ENCODE peak calls at places on chromosomes 16 and 17, in nine cellular contexts. One of them, this sample, is unnamed.

GRCh38 chr17:62966426-62967110 is 533 bp downstream of the TANC2 start:
- DNase-seq in tibial artery: peak
- DNase-seq in heart left ventricle: no peak
- DNase-seq in B cell: no peak
- DNase-seq in MM.1S: no peak
- DNase-seq in AG09319: no peak
- DNase-seq in MCF 10A: peak
- DNase-seq in HFF-Myc: no peak
- DNase-seq in psoas muscle: peak
- DNase-seq in this sample: peak

GRCh38 chr16:57186630-57187507 is 740 bp downstream of the RSPRY1 start:
- DNase-seq in B cell: peak
- DNase-seq in heart left ventricle: no peak
- DNase-seq in psoas muscle: no peak
- DNase-seq in HFF-Myc: no peak
- DNase-seq in AG09319: no peak
- DNase-seq in MCF 10A: peak
- DNase-seq in tibial artery: peak
- DNase-seq in MM.1S: peak
- DNase-seq in this sample: no peak

GRCh38 chr16:58582971-58583765 is 46.5 kb downstream of the CNOT1 start:
- DNase-seq in MCF 10A: no peak
- DNase-seq in psoas muscle: no peak
- DNase-seq in MM.1S: no peak
- DNase-seq in B cell: no peak
- DNase-seq in heart left ventricle: no peak
- DNase-seq in HFF-Myc: no peak
- DNase-seq in AG09319: no peak
- DNase-seq in tibial artery: no peak
- DNase-seq in this sample: no peak

GRCh38 chr17:50060951-50061712 is 5.2 kb downstream of the ITGA3 start:
- DNase-seq in psoas muscle: peak
- DNase-seq in AG09319: no peak
- DNase-seq in MM.1S: no peak
- DNase-seq in B cell: no peak
- DNase-seq in tibial artery: peak
- DNase-seq in HFF-Myc: no peak
- DNase-seq in MCF 10A: peak
- DNase-seq in heart left ventricle: peak
- DNase-seq in this sample: no peak

GRCh38 chr17:50464121-50464520 is 4.6 kb downstream of the CHAD start:
- DNase-seq in MCF 10A: no peak
- DNase-seq in tibial artery: no peak
- DNase-seq in heart left ventricle: no peak
- DNase-seq in MM.1S: no peak
- DNase-seq in AG09319: no peak
- DNase-seq in B cell: no peak
- DNase-seq in psoas muscle: no peak
- DNase-seq in HFF-Myc: no peak
- DNase-seq in this sample: no peak

GRCh38 chr16:80899804-80900592 is 95.6 kb upstream of the CDYL2 start:
- DNase-seq in MCF 10A: peak
- DNase-seq in heart left ventricle: peak
- DNase-seq in tibial artery: peak
- DNase-seq in AG09319: peak
- DNase-seq in B cell: no peak
- DNase-seq in psoas muscle: peak
- DNase-seq in HFF-Myc: peak
- DNase-seq in MM.1S: no peak
- DNase-seq in this sample: no peak

GRCh38 chr17:81342700-81343070 is 47.6 kb upstream of the SLC38A10 start:
- DNase-seq in MCF 10A: no peak
- DNase-seq in AG09319: no peak
- DNase-seq in heart left ventricle: no peak
- DNase-seq in MM.1S: no peak
- DNase-seq in psoas muscle: no peak
- DNase-seq in B cell: no peak
- DNase-seq in tibial artery: no peak
- DNase-seq in HFF-Myc: no peak
- DNase-seq in this sample: no peak

GRCh38 chr17:36597229-36597628 is 4.2 kb upstream of the MRM1 start:
- DNase-seq in heart left ventricle: no peak
- DNase-seq in tibial artery: no peak
- DNase-seq in MM.1S: no peak
- DNase-seq in HFF-Myc: no peak
- DNase-seq in AG09319: no peak
- DNase-seq in B cell: no peak
- DNase-seq in psoas muscle: no peak
- DNase-seq in MCF 10A: no peak
- DNase-seq in this sample: no peak

GRCh38 chr17:46851029-46851741 is at the start of gene WNT9B:
- DNase-seq in psoas muscle: no peak
- DNase-seq in MCF 10A: no peak
- DNase-seq in heart left ventricle: no peak
- DNase-seq in AG09319: no peak
- DNase-seq in B cell: no peak
- DNase-seq in MM.1S: no peak
- DNase-seq in HFF-Myc: no peak
- DNase-seq in tibial artery: no peak
- DNase-seq in this sample: no peak

GRCh38 chr17:47276868-47277267 is 23.2 kb downstream of the ITGB3 start:
- DNase-seq in psoas muscle: peak
- DNase-seq in MM.1S: no peak
- DNase-seq in tibial artery: peak
- DNase-seq in B cell: no peak
- DNase-seq in AG09319: peak
- DNase-seq in MCF 10A: peak
- DNase-seq in HFF-Myc: peak
- DNase-seq in heart left ventricle: peak
- DNase-seq in this sample: no peak

DNA sequence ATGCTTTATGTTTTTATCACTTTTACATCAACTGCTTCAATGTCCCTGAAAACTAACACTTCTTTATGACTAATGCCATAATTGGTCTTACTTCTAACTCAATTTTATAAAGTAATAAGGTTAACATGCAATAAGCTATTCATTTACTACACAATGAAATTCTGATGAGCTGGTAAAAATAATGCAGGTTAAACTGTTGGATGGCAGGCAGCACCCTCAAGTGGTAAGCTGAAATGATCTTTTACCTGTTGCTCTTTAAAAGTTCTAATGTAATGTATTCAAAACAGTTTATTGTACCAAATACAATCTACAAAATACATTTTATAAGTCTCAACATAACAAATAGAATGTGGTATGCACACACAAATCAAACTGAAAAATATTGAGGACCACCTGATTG is 1280.3 kb downstream of the CDH8 start:
- DNase-seq in tibial artery: no peak
- DNase-seq in psoas muscle: no peak
- DNase-seq in MM.1S: peak
- DNase-seq in HFF-Myc: no peak
- DNase-seq in B cell: no peak
- DNase-seq in heart left ventricle: no peak
- DNase-seq in AG09319: no peak
- DNase-seq in MCF 10A: no peak
- DNase-seq in this sample: no peak
- TF ChIP-seq CTCF in tibial artery: no peak
- TF ChIP-seq CTCF in psoas muscle: no peak
- TF ChIP-seq CTCF in MM.1S: peak
- TF ChIP-seq CTCF in HFF-Myc: no peak
- TF ChIP-seq CTCF in B cell: no peak
- TF ChIP-seq CTCF in heart left ventricle: peak
- TF ChIP-seq CTCF in AG09319: no peak
- TF ChIP-seq CTCF in MCF 10A: peak
- TF ChIP-seq CTCF in this sample: no peak

GRCh38 chr16:27476240-27476639 is 73.5 kb downstream of the GTF3C1 start:
- DNase-seq in heart left ventricle: no peak
- DNase-seq in AG09319: no peak
- DNase-seq in B cell: no peak
- DNase-seq in MCF 10A: no peak
- DNase-seq in tibial artery: no peak
- DNase-seq in MM.1S: no peak
- DNase-seq in HFF-Myc: no peak
- DNase-seq in psoas muscle: no peak
- DNase-seq in this sample: no peak
- TF ChIP-seq CTCF in heart left ventricle: no peak
- TF ChIP-seq CTCF in AG09319: no peak
- TF ChIP-seq CTCF in B cell: no peak
- TF ChIP-seq CTCF in MCF 10A: no peak
- TF ChIP-seq CTCF in tibial artery: no peak
- TF ChIP-seq CTCF in MM.1S: no peak
- TF ChIP-seq CTCF in HFF-Myc: no peak
- TF ChIP-seq CTCF in psoas muscle: no peak
- TF ChIP-seq CTCF in this sample: no peak

DNA sequence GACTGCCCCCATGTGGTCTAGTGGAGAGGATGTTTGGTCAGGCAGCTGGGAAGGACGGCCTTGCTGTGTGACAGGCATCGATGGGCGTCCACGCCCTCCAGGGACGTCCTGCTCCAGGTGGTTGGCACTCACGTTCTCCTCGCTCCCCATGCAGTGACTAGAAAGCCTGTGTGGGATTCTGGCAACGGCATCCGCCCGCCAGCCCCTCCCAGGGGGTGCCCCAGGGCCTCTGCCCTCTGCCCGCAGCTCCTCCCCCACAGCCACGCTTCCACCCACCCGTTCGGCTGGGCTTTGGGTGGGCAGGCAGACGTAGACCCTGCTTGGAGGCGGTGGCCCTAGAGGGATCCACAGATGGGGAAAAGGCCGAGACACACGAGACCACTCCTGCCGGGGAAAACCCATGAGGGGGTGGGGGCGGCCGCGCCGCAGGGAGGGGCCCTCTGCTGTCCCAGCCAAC is 4.7 kb upstream of the IL17C start:
- DNase-seq in MCF 10A: peak
- DNase-seq in psoas muscle: no peak
- DNase-seq in B cell: no peak
- DNase-seq in MM.1S: peak
- DNase-seq in tibial artery: peak
- DNase-seq in AG09319: no peak
- DNase-seq in HFF-Myc: no peak
- DNase-seq in heart left ventricle: no peak
- DNase-seq in this sample: peak
- TF ChIP-seq CTCF in MCF 10A: no peak
- TF ChIP-seq CTCF in psoas muscle: no peak
- TF ChIP-seq CTCF in B cell: no peak
- TF ChIP-seq CTCF in MM.1S: peak
- TF ChIP-seq CTCF in tibial artery: no peak
- TF ChIP-seq CTCF in AG09319: peak
- TF ChIP-seq CTCF in HFF-Myc: peak
- TF ChIP-seq CTCF in heart left ventricle: peak
- TF ChIP-seq CTCF in this sample: peak

GRCh38 chr17:60392845-60393702 is 1.1 kb upstream of the USP32 start:
- DNase-seq in B cell: no peak
- DNase-seq in MCF 10A: peak
- DNase-seq in heart left ventricle: no peak
- DNase-seq in MM.1S: peak
- DNase-seq in psoas muscle: peak
- DNase-seq in tibial artery: peak
- DNase-seq in AG09319: no peak
- DNase-seq in HFF-Myc: no peak
- DNase-seq in this sample: peak

GRCh38 chr17:60393840-60394529 is 2.1 kb upstream of the USP32 start:
- DNase-seq in psoas muscle: no peak
- DNase-seq in heart left ventricle: no peak
- DNase-seq in tibial artery: no peak
- DNase-seq in B cell: no peak
- DNase-seq in HFF-Myc: no peak
- DNase-seq in MCF 10A: no peak
- DNase-seq in MM.1S: no peak
- DNase-seq in AG09319: no peak
- DNase-seq in this sample: no peak

GRCh38 chr17:60391419-60392041 is 403 bp downstream of the USP32 start:
- DNase-seq in MCF 10A: no peak
- DNase-seq in MM.1S: no peak
- DNase-seq in tibial artery: no peak
- DNase-seq in B cell: no peak
- DNase-seq in AG09319: no peak
- DNase-seq in heart left ventricle: no peak
- DNase-seq in psoas muscle: no peak
- DNase-seq in HFF-Myc: no peak
- DNase-seq in this sample: no peak

GRCh38 chr17:60390881-60391418 is 983 bp downstream of the USP32 start:
- DNase-seq in heart left ventricle: no peak
- DNase-seq in psoas muscle: peak
- DNase-seq in MCF 10A: peak
- DNase-seq in B cell: no peak
- DNase-seq in AG09319: no peak
- DNase-seq in tibial artery: peak
- DNase-seq in HFF-Myc: no peak
- DNase-seq in MM.1S: no peak
- DNase-seq in this sample: no peak

DNA sequence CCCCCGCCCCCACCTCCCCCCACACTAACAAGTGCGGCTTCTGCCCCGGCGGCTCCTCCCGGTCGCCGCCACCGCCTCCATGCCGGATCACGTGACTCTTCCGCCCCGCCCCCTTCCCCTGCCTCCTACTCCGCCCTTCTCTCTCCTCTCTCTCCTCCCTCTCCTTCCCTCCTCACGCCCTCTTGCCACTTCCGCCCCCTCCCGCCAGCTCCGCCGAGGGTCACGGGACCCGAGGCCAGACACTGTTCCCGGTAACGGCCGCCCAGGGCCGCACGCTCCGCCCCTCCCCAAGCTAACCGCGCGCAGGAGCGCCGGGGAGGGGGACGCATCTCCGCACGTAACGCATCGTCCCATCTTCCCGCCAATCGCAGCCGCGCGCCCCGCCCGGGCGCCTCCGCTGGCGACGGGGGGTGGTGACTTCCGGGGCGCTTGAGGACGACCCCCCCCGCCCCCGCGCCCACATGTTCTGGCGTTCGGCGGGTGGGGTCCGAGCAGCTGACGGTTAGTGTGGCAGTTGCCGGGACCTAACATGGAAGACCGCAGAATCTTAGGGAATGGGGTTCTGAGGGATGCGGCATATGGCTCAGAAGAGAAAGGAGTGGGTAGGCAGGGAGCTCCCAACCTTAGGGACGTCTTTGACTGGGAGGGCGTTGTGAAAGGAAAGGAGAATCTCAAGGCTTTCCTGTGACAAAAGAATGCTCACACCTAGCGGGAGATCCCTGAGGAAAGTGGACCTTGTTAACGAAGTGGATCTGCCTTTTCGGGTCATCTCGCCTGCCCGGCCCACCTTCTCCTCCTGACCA is at the start of gene USP32:
- DNase-seq in psoas muscle: peak
- DNase-seq in tibial artery: peak
- DNase-seq in B cell: peak
- DNase-seq in HFF-Myc: peak
- DNase-seq in AG09319: peak
- DNase-seq in heart left ventricle: peak
- DNase-seq in MM.1S: peak
- DNase-seq in MCF 10A: peak
- DNase-seq in this sample: peak
- TF ChIP-seq CTCF in psoas muscle: peak
- TF ChIP-seq CTCF in tibial artery: peak
- TF ChIP-seq CTCF in B cell: no peak
- TF ChIP-seq CTCF in HFF-Myc: no peak
- TF ChIP-seq CTCF in AG09319: no peak
- TF ChIP-seq CTCF in heart left ventricle: peak
- TF ChIP-seq CTCF in MM.1S: peak
- TF ChIP-seq CTCF in MCF 10A: peak
- TF ChIP-seq CTCF in this sample: no peak

GRCh38 chr16:27428035-27428785 is 26.2 kb downstream of the IL21R start:
- DNase-seq in heart left ventricle: no peak
- DNase-seq in B cell: peak
- DNase-seq in HFF-Myc: no peak
- DNase-seq in MCF 10A: no peak
- DNase-seq in tibial artery: no peak
- DNase-seq in AG09319: no peak
- DNase-seq in MM.1S: no peak
- DNase-seq in psoas muscle: no peak
- DNase-seq in this sample: peak
- TF ChIP-seq CTCF in heart left ventricle: no peak
- TF ChIP-seq CTCF in B cell: no peak
- TF ChIP-seq CTCF in HFF-Myc: peak
- TF ChIP-seq CTCF in MCF 10A: no peak
- TF ChIP-seq CTCF in tibial artery: no peak
- TF ChIP-seq CTCF in AG09319: no peak
- TF ChIP-seq CTCF in MM.1S: no peak
- TF ChIP-seq CTCF in psoas muscle: no peak
- TF ChIP-seq CTCF in this sample: peak

This sample was measured in GM10248.